ENCODE peak calls at places on chromosomes 1 and 21, in seven cellular contexts. One of them, this sample, is unnamed.

GRCh38 chr1:189431437-189431836 is 1046.2 kb downstream of the BRINP3 start:
- DNase-seq in AG04450: no peak
- DNase-seq in breast epithelium: no peak
- DNase-seq in adrenal gland: no peak
- DNase-seq in heart right ventricle: no peak
- DNase-seq in psoas muscle: no peak
- DNase-seq in HepG2: no peak
- DNase-seq in this sample: no peak

GRCh38 chr1:213166868-213167267 is 115.8 kb downstream of the RPS6KC1 start:
- DNase-seq in AG04450: no peak
- DNase-seq in breast epithelium: no peak
- DNase-seq in adrenal gland: no peak
- DNase-seq in heart right ventricle: no peak
- DNase-seq in psoas muscle: no peak
- DNase-seq in HepG2: no peak
- DNase-seq in this sample: no peak

GRCh38 chr21:45874716-45875415 is 106.7 kb upstream of the COL6A1 start:
- DNase-seq in AG04450: peak; percentile 95
- DNase-seq in breast epithelium: no peak
- DNase-seq in adrenal gland: peak; percentile 29
- DNase-seq in heart right ventricle: no peak
- DNase-seq in psoas muscle: peak; percentile 82
- DNase-seq in HepG2: peak; percentile 9
- DNase-seq in this sample: no peak

GRCh38 chr1:100719490-100719889 is at the start of gene VCAM1:
- DNase-seq in AG04450: no peak
- DNase-seq in breast epithelium: no peak
- DNase-seq in adrenal gland: peak; percentile 42
- DNase-seq in heart right ventricle: no peak
- DNase-seq in psoas muscle: no peak
- DNase-seq in HepG2: no peak
- DNase-seq in this sample: no peak

GRCh38 chr1:109365642-109366204 is 32.0 kb downstream of the SORT1 start:
- DNase-seq in AG04450: no peak
- DNase-seq in breast epithelium: no peak
- DNase-seq in adrenal gland: no peak
- DNase-seq in heart right ventricle: no peak
- DNase-seq in psoas muscle: no peak
- DNase-seq in HepG2: peak; percentile 77
- DNase-seq in this sample: no peak

GRCh38 chr1:2050793-2051682 is 827 bp downstream of the PRKCZ start:
- DNase-seq in AG04450: no peak
- DNase-seq in breast epithelium: no peak
- DNase-seq in adrenal gland: peak; percentile 38
- DNase-seq in heart right ventricle: no peak
- DNase-seq in psoas muscle: no peak
- DNase-seq in HepG2: no peak
- DNase-seq in this sample: no peak

GRCh38 chr1:85577421-85578320 is 2.9 kb upstream of the CCN1 start:
- DNase-seq in AG04450: peak; percentile 65
- DNase-seq in breast epithelium: peak; percentile 36
- DNase-seq in adrenal gland: peak; percentile 30
- DNase-seq in heart right ventricle: peak; percentile 25
- DNase-seq in psoas muscle: peak; percentile 66
- DNase-seq in HepG2: no peak
- DNase-seq in this sample: peak; percentile 45

GRCh38 chr1:25562101-25562927 is 18.9 kb downstream of the LDLRAP1 start:
- DNase-seq in AG04450: no peak
- DNase-seq in breast epithelium: peak; percentile 41
- DNase-seq in adrenal gland: no peak
- DNase-seq in heart right ventricle: no peak
- DNase-seq in psoas muscle: peak; percentile 40
- DNase-seq in HepG2: peak; percentile 31
- DNase-seq in this sample: no peak

GRCh38 chr1:119327436-119328155 is 41.0 kb upstream of the HAO2 start:
- DNase-seq in AG04450: no peak
- DNase-seq in breast epithelium: no peak
- DNase-seq in adrenal gland: peak; percentile 66
- DNase-seq in heart right ventricle: no peak
- DNase-seq in psoas muscle: peak; percentile 61
- DNase-seq in HepG2: peak; percentile 50
- DNase-seq in this sample: peak; percentile 68

GRCh38 chr1:234780112-234780511 is 170.1 kb upstream of the IRF2BP2 start:
- DNase-seq in AG04450: no peak
- DNase-seq in breast epithelium: no peak
- DNase-seq in adrenal gland: no peak
- DNase-seq in heart right ventricle: no peak
- DNase-seq in psoas muscle: no peak
- DNase-seq in HepG2: no peak
- DNase-seq in this sample: no peak

GRCh38 chr1:184296466-184297243 is 90.2 kb upstream of the C1orf21 start:
- DNase-seq in AG04450: peak; percentile 63
- DNase-seq in breast epithelium: peak; percentile 57
- DNase-seq in adrenal gland: peak; percentile 97
- DNase-seq in heart right ventricle: peak; percentile 75
- DNase-seq in psoas muscle: peak; percentile 84
- DNase-seq in HepG2: no peak
- DNase-seq in this sample: no peak

GRCh38 chr1:53956308-53957168 is 10.4 kb downstream of the LRRC42 start:
- DNase-seq in AG04450: no peak
- DNase-seq in breast epithelium: no peak
- DNase-seq in adrenal gland: no peak
- DNase-seq in heart right ventricle: no peak
- DNase-seq in psoas muscle: no peak
- DNase-seq in HepG2: no peak
- DNase-seq in this sample: no peak

GRCh38 chr1:201164645-201165044 is 10.4 kb upstream of the TMEM9 start:
- DNase-seq in AG04450: no peak
- DNase-seq in breast epithelium: no peak
- DNase-seq in adrenal gland: no peak
- DNase-seq in heart right ventricle: no peak
- DNase-seq in psoas muscle: no peak
- DNase-seq in HepG2: no peak
- DNase-seq in this sample: no peak

GRCh38 chr1:20404466-20404865 is 81.5 kb downstream of the CAMK2N1 start:
- DNase-seq in AG04450: no peak
- DNase-seq in breast epithelium: no peak
- DNase-seq in adrenal gland: no peak
- DNase-seq in heart right ventricle: no peak
- DNase-seq in psoas muscle: no peak
- DNase-seq in HepG2: no peak
- DNase-seq in this sample: no peak

GRCh38 chr1:93615201-93616150 is 66.2 kb downstream of the BCAR3 start:
- DNase-seq in AG04450: no peak
- DNase-seq in breast epithelium: peak; percentile 69
- DNase-seq in adrenal gland: no peak
- DNase-seq in heart right ventricle: no peak
- DNase-seq in psoas muscle: no peak
- DNase-seq in HepG2: peak; percentile 80
- DNase-seq in this sample: no peak

GRCh38 chr1:156055649-156056048 is 1.1 kb downstream of the LAMTOR2 start:
- DNase-seq in AG04450: no peak
- DNase-seq in breast epithelium: no peak
- DNase-seq in adrenal gland: no peak
- DNase-seq in heart right ventricle: no peak
- DNase-seq in psoas muscle: no peak
- DNase-seq in HepG2: no peak
- DNase-seq in this sample: no peak

GRCh38 chr1:212218911-212219310 is 66.3 kb upstream of the PPP2R5A start:
- DNase-seq in AG04450: peak; percentile 77
- DNase-seq in breast epithelium: no peak
- DNase-seq in adrenal gland: no peak
- DNase-seq in heart right ventricle: no peak
- DNase-seq in psoas muscle: no peak
- DNase-seq in HepG2: no peak
- DNase-seq in this sample: no peak

GRCh38 chr1:84742653-84743052 is 52.4 kb upstream of the SSX2IP start:
- DNase-seq in AG04450: no peak
- DNase-seq in breast epithelium: no peak
- DNase-seq in adrenal gland: no peak
- DNase-seq in heart right ventricle: no peak
- DNase-seq in psoas muscle: no peak
- DNase-seq in HepG2: no peak
- DNase-seq in this sample: no peak

GRCh38 chr1:84773933-84774497 is 83.8 kb upstream of the SSX2IP start:
- DNase-seq in AG04450: no peak
- DNase-seq in breast epithelium: no peak
- DNase-seq in adrenal gland: no peak
- DNase-seq in heart right ventricle: no peak
- DNase-seq in psoas muscle: no peak
- DNase-seq in HepG2: no peak
- DNase-seq in this sample: no peak

GRCh38 chr1:114152211-114153050 is 1.2 kb downstream of the SYT6 start:
- DNase-seq in AG04450: no peak
- DNase-seq in breast epithelium: no peak
- DNase-seq in adrenal gland: peak; percentile 52
- DNase-seq in heart right ventricle: peak; percentile 49
- DNase-seq in psoas muscle: peak; percentile 72
- DNase-seq in HepG2: no peak
- DNase-seq in this sample: peak; percentile 58

GRCh38 chr1:114154963-114155322 is 1.3 kb upstream of the SYT6 start:
- DNase-seq in AG04450: no peak
- DNase-seq in breast epithelium: no peak
- DNase-seq in adrenal gland: no peak
- DNase-seq in heart right ventricle: no peak
- DNase-seq in psoas muscle: peak; percentile 55
- DNase-seq in HepG2: no peak
- DNase-seq in this sample: peak; percentile 70

GRCh38 chr1:114154146-114154962 is 685 bp upstream of the SYT6 start:
- DNase-seq in AG04450: no peak
- DNase-seq in breast epithelium: no peak
- DNase-seq in adrenal gland: no peak
- DNase-seq in heart right ventricle: no peak
- DNase-seq in psoas muscle: peak; percentile 58
- DNase-seq in HepG2: no peak
- DNase-seq in this sample: peak; percentile 52

GRCh38 chr1:114153051-114153620 is 533 bp downstream of the SYT6 start:
- DNase-seq in AG04450: no peak
- DNase-seq in breast epithelium: no peak
- DNase-seq in adrenal gland: no peak
- DNase-seq in heart right ventricle: peak; percentile 21
- DNase-seq in psoas muscle: peak; percentile 56
- DNase-seq in HepG2: no peak
- DNase-seq in this sample: peak; percentile 32

DNA sequence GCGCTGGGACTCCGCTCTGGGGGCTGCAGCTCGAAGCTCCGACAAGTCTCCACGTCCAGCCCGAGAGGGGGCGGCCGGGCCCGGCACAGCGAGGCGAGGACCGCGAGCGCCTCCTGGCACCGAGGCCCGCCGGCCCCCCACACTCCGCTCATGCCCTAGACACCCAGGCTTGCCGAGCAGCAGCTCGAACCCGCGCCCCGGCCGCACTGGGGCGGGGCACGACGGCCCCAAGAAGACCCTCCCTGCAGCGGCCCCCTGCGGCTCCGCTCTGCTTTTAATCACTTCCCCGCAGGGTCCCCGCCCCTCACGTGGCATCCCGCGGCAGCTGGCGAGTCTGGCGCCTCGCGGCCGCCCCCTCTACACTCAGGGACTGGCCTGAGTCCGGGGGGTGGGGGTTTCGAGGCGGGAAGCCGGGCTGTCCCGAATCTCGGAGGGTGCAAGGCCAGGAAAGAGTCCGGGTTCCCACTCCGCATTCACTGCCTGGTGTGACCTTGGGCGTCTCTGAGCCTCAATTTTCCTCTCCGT is at the start of gene SYT6:
- DNase-seq in AG04450: no peak
- DNase-seq in breast epithelium: no peak
- DNase-seq in adrenal gland: no peak
- DNase-seq in heart right ventricle: no peak
- DNase-seq in psoas muscle: peak; percentile 52
- DNase-seq in HepG2: no peak
- DNase-seq in this sample: peak; percentile 34
- TF ChIP-seq CTCF in AG04450: no peak
- TF ChIP-seq CTCF in breast epithelium: no peak
- TF ChIP-seq CTCF in adrenal gland: no peak
- TF ChIP-seq CTCF in heart right ventricle: no peak
- TF ChIP-seq CTCF in psoas muscle: no peak
- TF ChIP-seq CTCF in HepG2: no peak
- TF ChIP-seq CTCF in this sample: no peak

DNA sequence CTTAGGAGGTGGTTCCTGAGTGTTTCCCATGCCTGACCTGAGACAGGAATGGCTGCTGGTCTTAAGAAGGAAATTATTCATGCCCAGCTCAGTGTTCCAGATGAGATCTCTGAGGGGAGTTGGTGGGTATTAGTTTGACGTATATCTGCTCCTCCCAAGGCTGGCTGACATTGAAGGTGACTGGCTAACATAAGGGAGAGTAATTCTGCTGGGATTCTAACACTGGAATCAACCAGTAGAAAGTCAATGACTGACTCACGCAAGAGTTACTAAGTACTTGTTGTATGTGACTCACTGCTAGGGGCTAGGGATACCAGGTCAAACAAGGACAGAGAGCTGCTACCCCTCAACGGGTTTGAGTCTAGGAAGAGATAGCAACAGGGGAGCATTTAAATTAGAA is 177.3 kb downstream of the CACNA1E start:
- DNase-seq in AG04450: no peak
- DNase-seq in breast epithelium: no peak
- DNase-seq in adrenal gland: no peak
- DNase-seq in heart right ventricle: no peak
- DNase-seq in psoas muscle: no peak
- DNase-seq in HepG2: no peak
- DNase-seq in this sample: no peak
- TF ChIP-seq CTCF in AG04450: no peak
- TF ChIP-seq CTCF in breast epithelium: no peak
- TF ChIP-seq CTCF in adrenal gland: no peak
- TF ChIP-seq CTCF in heart right ventricle: no peak
- TF ChIP-seq CTCF in psoas muscle: no peak
- TF ChIP-seq CTCF in HepG2: no peak
- TF ChIP-seq CTCF in this sample: no peak

DNA sequence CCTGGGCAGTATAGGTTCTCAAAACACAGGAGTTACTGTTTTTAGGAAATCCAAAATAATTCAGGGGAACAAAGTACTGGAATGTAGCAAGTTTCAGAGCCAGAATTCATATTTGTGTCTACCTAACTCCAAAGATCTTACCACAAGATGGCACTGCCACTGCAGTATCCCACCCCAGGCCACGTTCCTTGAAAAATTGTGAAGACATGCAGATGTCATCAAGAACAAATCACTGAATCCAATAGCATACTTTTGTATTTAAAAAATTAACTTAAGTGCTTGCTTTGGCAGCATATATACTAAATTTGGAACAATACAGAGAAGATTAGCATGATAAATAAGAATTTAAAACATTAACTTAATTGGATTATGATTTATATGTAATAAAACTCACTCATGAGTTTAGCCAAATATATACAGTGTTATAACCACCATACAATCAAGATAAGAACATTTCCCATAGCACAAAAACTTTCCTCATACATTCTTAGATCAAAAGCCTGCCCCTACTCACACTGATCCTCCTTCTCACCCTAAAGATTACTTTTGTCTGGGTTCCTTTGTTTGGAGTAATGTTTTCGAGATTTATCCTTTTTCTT is 209.9 kb downstream of the FAF1 start:
- DNase-seq in AG04450: no peak
- DNase-seq in breast epithelium: no peak
- DNase-seq in adrenal gland: no peak
- DNase-seq in heart right ventricle: no peak
- DNase-seq in psoas muscle: no peak
- DNase-seq in HepG2: peak; percentile 6
- DNase-seq in this sample: peak; percentile 22
- TF ChIP-seq CTCF in AG04450: peak; percentile 62
- TF ChIP-seq CTCF in breast epithelium: no peak
- TF ChIP-seq CTCF in adrenal gland: peak; percentile 23
- TF ChIP-seq CTCF in heart right ventricle: peak; percentile 61
- TF ChIP-seq CTCF in psoas muscle: peak; percentile 17
- TF ChIP-seq CTCF in HepG2: peak; percentile 56
- TF ChIP-seq CTCF in this sample: no peak

GRCh38 chr1:55143686-55144085 is 71.5 kb downstream of the USP24 start:
- DNase-seq in AG04450: no peak
- DNase-seq in breast epithelium: no peak
- DNase-seq in adrenal gland: no peak
- DNase-seq in heart right ventricle: no peak
- DNase-seq in psoas muscle: no peak
- DNase-seq in HepG2: peak; percentile 56
- DNase-seq in this sample: no peak
- TF ChIP-seq CTCF in AG04450: no peak
- TF ChIP-seq CTCF in breast epithelium: no peak
- TF ChIP-seq CTCF in adrenal gland: peak; percentile 18
- TF ChIP-seq CTCF in heart right ventricle: no peak
- TF ChIP-seq CTCF in psoas muscle: no peak
- TF ChIP-seq CTCF in HepG2: peak; percentile 42
- TF ChIP-seq CTCF in this sample: no peak

This sample was measured in endothelial cell.